ENCODE peak calls at places on chromosomes 11 and 22, in six cellular contexts. F is cardiac muscle cell, Q is GM23248, X is stomach, P is PC-9, S is adipocyte. A is an unnamed sample. For H3K36me3 and H3K27me3, the result is how much of the 10 kb centered on the place peaks cover.

GRCh38 chr11:120303004-120303637 is 22.0 kb upstream of the TLCD5 start:
- DNase-seq in F (peak), Q (peak), X (peak), P (peak), S (peak), A (peak)

GRCh38 chr11:32706985-32707736 is 87.3 kb downstream of the CCDC73 start:
- DNase-seq in F (no peak), Q (peak), X (no peak), P (peak), S (peak), A (no peak)

GRCh38 chr11:46389450-46390330 is 1.9 kb downstream of the CHRM4 start:
- DNase-seq in F (peak), Q (peak), X (peak), P (peak), S (peak), A (peak)

GRCh38 chr22:36435516-36436415 is 45.7 kb downstream of the TXN2 start:
- DNase-seq in F (peak), Q (no peak), X (peak), P (peak), S (no peak), A (peak)

GRCh38 chr11:100739636-100740035 is 52.5 kb downstream of the ARHGAP42 start:
- DNase-seq in F (peak), Q (no peak), X (peak), P (peak), S (peak), A (no peak)

GRCh38 chr11:88411265-88411664 is 73.7 kb upstream of the CTSC start:
- DNase-seq in F (no peak), Q (peak), X (no peak), P (peak), S (peak), A (no peak)

GRCh38 chr11:44920451-44920850 is 30.2 kb downstream of the TP53I11 start:
- DNase-seq in F (no peak), Q (no peak), X (no peak), P (no peak), S (no peak), A (no peak)

GRCh38 chr11:36672815-36673450 is 74.9 kb upstream of the RAG2 start:
- DNase-seq in F (peak), Q (peak), X (no peak), P (no peak), S (peak), A (peak)

GRCh38 chr11:67415501-67416304 is at the start of gene CARNS1:
- DNase-seq in F (no peak), Q (peak), X (no peak), P (no peak), S (peak), A (peak)

GRCh38 chr22:33247758-33248157 is 189.6 kb upstream of the SYN3 start:
- DNase-seq in F (no peak), Q (peak), X (no peak), P (no peak), S (peak), A (no peak)

GRCh38 chr22:36101756-36102155 is 58.8 kb downstream of the APOL3 start:
- DNase-seq in F (no peak), Q (no peak), X (no peak), P (no peak), S (no peak), A (no peak)

GRCh38 chr11:110890995-110891394 is 178.8 kb upstream of the ARHGAP20 start:
- DNase-seq in F (no peak), Q (no peak), X (no peak), P (no peak), S (no peak), A (no peak)

GRCh38 chr11:32616903-32617302 is 33.3 kb downstream of the EIF3M start:
- DNase-seq in F (no peak), Q (no peak), X (no peak), P (no peak), S (no peak), A (no peak)

DNA sequence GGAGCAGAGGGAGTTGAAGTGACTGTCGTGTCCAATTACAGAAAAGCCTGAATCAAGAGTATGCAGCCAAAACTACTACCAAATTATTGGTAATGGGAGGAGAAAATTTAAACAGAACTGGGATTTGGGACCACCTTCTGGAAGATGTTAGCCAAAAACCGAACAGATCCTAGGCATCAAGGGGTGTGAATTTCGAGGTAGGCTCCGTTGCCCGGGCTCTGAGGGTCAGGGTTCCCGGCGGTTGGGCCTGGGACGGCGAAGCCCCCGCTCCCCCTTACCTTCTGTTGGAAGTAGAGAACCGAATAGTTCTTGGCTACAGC is 313 bp downstream of the PRCP start:
- DNase-seq in F (peak), Q (peak), X (no peak), P (no peak), S (peak), A (no peak)
- H3K4me3 ChIP-seq in F (peak), Q (peak), X (peak), P (peak), S (peak), A (peak)

GRCh38 chr11:72091292-72091691 is 10.6 kb downstream of the LRRC51 start:
- DNase-seq in F (peak), Q (peak), X (peak), P (no peak), S (peak), A (peak)
- H3K36me3 ChIP-seq in F (under half), Q (under half), X (under half), P (under half), S (under half), A (under half)

GRCh38 chr11:70487763-70488162 is 89.4 kb downstream of the CTTN start:
- DNase-seq in F (no peak), Q (no peak), X (no peak), P (no peak), S (no peak), A (no peak)
- H3K27me3 ChIP-seq in F (under half), Q (under half), X (under half), P (under half), S (under half), A (under half)

GRCh38 chr11:20609727-20610707 is 10.6 kb downstream of the SLC6A5 start:
- DNase-seq in F (peak), Q (peak), X (peak), P (peak), S (peak), A (peak)
- H3K4me3 ChIP-seq in F (no peak), Q (peak), X (no peak), P (no peak), S (no peak), A (no peak)

GRCh38 chr22:24072361-24072760 is 61.3 kb downstream of the CABIN1 start:
- DNase-seq in F (no peak), Q (no peak), X (no peak), P (no peak), S (no peak), A (no peak)
- H3K36me3 ChIP-seq in F (under half), Q (under half), X (half or more), P (under half), S (under half), A (under half)

GRCh38 chr11:84969103-84969502 is 658.0 kb downstream of the DLG2 start:
- DNase-seq in F (peak), Q (peak), X (no peak), P (no peak), S (no peak), A (no peak)
- H3K27me3 ChIP-seq in F (under half), Q (under half), X (under half), P (under half), S (under half), A (under half)